ENCODE peak calls at places on chromosomes 7 and 10, in eight cellular contexts. S is skeletal muscle cell, M is fibroblast of the conjunctiva, I is cardiac fibroblast, L is prostate gland, V is cardiac muscle cell, N is caudate nucleus, W is fibroblast of mammary gland. C is an unnamed sample.

GRCh38 chr10:110996256-110996655 is 76.9 kb downstream of the SHOC2 start:
- DNase-seq in M (no peak), V (no peak), W (no peak), S (no peak), N (no peak), L (no peak), I (no peak), C (no peak)

GRCh38 chr10:71494980-71495381 is 98.3 kb downstream of the CDH23 start:
- DNase-seq in M (no peak), S (no peak), L (no peak), I (no peak), W (no peak), N (no peak), V (no peak), C (no peak)

GRCh38 chr7:51046482-51046881 is 263.8 kb upstream of the GRB10 start:
- DNase-seq in N (no peak), V (no peak), S (no peak), L (no peak), W (no peak), M (no peak), I (no peak), C (no peak)

GRCh38 chr7:28868700-28869099 is 89.4 kb downstream of the TRIL start:
- DNase-seq in W (no peak), N (no peak), L (no peak), I (no peak), M (no peak), S (no peak), V (no peak), C (no peak)

GRCh38 chr7:152669758-152670157 is 6.2 kb downstream of the XRCC2 start:
- DNase-seq in S (no peak), L (no peak), N (no peak), W (no peak), I (no peak), M (no peak), V (no peak), C (no peak)

GRCh38 chr7:139094596-139094995 is 14.9 kb downstream of the ZC3HAV1 start:
- DNase-seq in N (no peak), M (no peak), W (peak), I (peak), S (no peak), L (no peak), V (no peak), C (no peak)

GRCh38 chr7:68258569-68258968 is 1261.9 kb downstream of the TYW1 start:
- DNase-seq in S (no peak), W (no peak), N (no peak), V (no peak), L (no peak), M (no peak), I (no peak), C (no peak)

GRCh38 chr10:110868981-110869380 is 2.7 kb upstream of the PDCD4 start:
- DNase-seq in V (no peak), I (no peak), N (no peak), S (no peak), M (no peak), W (no peak), L (no peak), C (no peak)

GRCh38 chr7:512146-512510 is 7.5 kb downstream of the PDGFA start:
- DNase-seq in V (no peak), S (no peak), M (no peak), I (no peak), W (no peak), L (no peak), N (no peak), C (no peak)

GRCh38 chr10:95324436-95325268 is 33.8 kb upstream of the PDLIM1 start:
- DNase-seq in L (no peak), V (no peak), M (no peak), N (no peak), I (no peak), S (no peak), W (no peak), C (no peak)

GRCh38 chr7:132901241-132901640 is 180.6 kb downstream of the CHCHD3 start:
- DNase-seq in N (no peak), V (no peak), L (no peak), W (no peak), M (no peak), S (no peak), I (no peak), C (no peak)

GRCh38 chr7:48781783-48782182 is 142.6 kb upstream of the CDC14C start:
- DNase-seq in V (no peak), N (no peak), S (no peak), M (no peak), I (no peak), L (no peak), W (peak), C (no peak)

GRCh38 chr10:71527135-71527534 is 130.4 kb downstream of the CDH23 start:
- DNase-seq in S (no peak), I (no peak), N (no peak), V (no peak), M (no peak), L (no peak), W (no peak), C (no peak)

GRCh38 chr10:113521482-113521795 is 31.4 kb upstream of the HABP2 start:
- DNase-seq in N (no peak), L (no peak), M (no peak), S (no peak), V (no peak), W (no peak), I (no peak), C (no peak)

GRCh38 chr7:11343818-11344413 is 370.2 kb downstream of the PHF14 start:
- DNase-seq in I (peak), N (no peak), V (peak), S (no peak), W (peak), L (peak), M (no peak), C (no peak)

GRCh38 chr7:38463277-38464224 is 167.6 kb downstream of the AMPH start:
- DNase-seq in L (peak), N (no peak), V (peak), M (peak), I (peak), S (no peak), W (peak), C (peak)

GRCh38 chr10:131841131-131841661 is 59.6 kb upstream of the PPP2R2D start:
- DNase-seq in M (no peak), I (no peak), W (no peak), N (no peak), L (no peak), V (no peak), S (no peak), C (no peak)

GRCh38 chr7:39746162-39746782 is 122.9 kb downstream of the RALA start:
- DNase-seq in N (peak), S (peak), M (peak), L (peak), V (peak), I (peak), W (peak), C (peak)

GRCh38 chr7:45708046-45708950 is 134.1 kb downstream of the ADCY1 start:
- DNase-seq in W (no peak), L (no peak), M (no peak), N (no peak), S (no peak), V (no peak), I (no peak), C (no peak)

GRCh38 chr10:129621694-129622093 is 154.7 kb downstream of the MGMT start:
- DNase-seq in S (no peak), V (no peak), I (no peak), L (no peak), M (no peak), W (peak), N (no peak), C (no peak)

GRCh38 chr7:150668472-150668911 is 17.0 kb upstream of the GIMAP2 start:
- DNase-seq in M (no peak), I (no peak), N (no peak), L (no peak), W (no peak), V (no peak), S (no peak), C (no peak)

GRCh38 chr7:72751978-72752377 is 76.0 kb downstream of the TYW1B start:
- DNase-seq in I (no peak), S (no peak), M (no peak), V (peak), W (no peak), L (no peak), N (no peak), C (no peak)

GRCh38 chr7:113199841-113200240 is 81.5 kb upstream of the SMIM30 start:
- DNase-seq in S (peak), L (no peak), V (peak), M (peak), W (peak), I (peak), N (no peak), C (no peak)

GRCh38 chr10:17009228-17009700 is 120.3 kb downstream of the CUBN start:
- DNase-seq in S (no peak), N (no peak), M (no peak), W (peak), L (no peak), I (peak), V (peak), C (no peak)

GRCh38 chr7:130216750-130217149 is 9.1 kb downstream of the SSMEM1 start:
- DNase-seq in M (no peak), W (no peak), L (no peak), V (no peak), N (no peak), S (no peak), I (no peak), C (no peak)

GRCh38 chr10:510415-510881 is 179.0 kb downstream of the DIP2C start:
- DNase-seq in S (no peak), L (peak), W (peak), M (no peak), N (peak), V (no peak), I (no peak), C (peak)

GRCh38 chr7:158987691-158988090 is 131.3 kb downstream of the DYNC2I1 start:
- DNase-seq in W (no peak), I (no peak), M (no peak), V (no peak), S (no peak), L (no peak), N (no peak), C (no peak)

GRCh38 chr10:4141471-4141870 is 356.5 kb upstream of the KLF6 start:
- DNase-seq in W (peak), V (peak), S (no peak), L (no peak), I (peak), N (no peak), M (no peak), C (no peak)

GRCh38 chr10:47058961-47059391 is 147.7 kb downstream of the PTPN20 start:
- DNase-seq in M (no peak), N (no peak), I (no peak), S (no peak), W (peak), L (no peak), V (no peak), C (no peak)

GRCh38 chr10:69504576-69505250 is 53.4 kb downstream of the TSPAN15 start:
- DNase-seq in N (no peak), M (no peak), L (no peak), V (no peak), I (no peak), S (no peak), W (no peak), C (no peak)

GRCh38 chr7:152341039-152341913 is 94.5 kb downstream of the KMT2C start:
- DNase-seq in I (peak), W (peak), N (no peak), L (peak), V (peak), S (peak), M (peak), C (no peak)